ENCODE peak calls at places on chromosomes 12 and 14, in ten cellular contexts. One of them, this sample, is unnamed.

GRCh38 chr14:55129428-55130193 is 559 bp downstream of the LGALS3 start:
- DNase-seq in NCI-H1092 treated with DMSO at 0.1 percent for 48 hours: peak
- DNase-seq in B cell: peak
- DNase-seq in hypothalamus: peak
- DNase-seq in fibroblast of pulmonary artery: peak
- DNase-seq in HTR-8/SVneo: peak
- DNase-seq in CD4-positive, alpha-beta T cell: peak
- DNase-seq in astrocyte of the spinal cord: peak
- DNase-seq in H7: peak
- DNase-seq in LoVo: peak
- DNase-seq in this sample: no peak

GRCh38 chr12:104057771-104058197 is 6.5 kb upstream of the HCFC2 start:
- DNase-seq in hypothalamus: no peak
- DNase-seq in B cell: peak
- DNase-seq in H7: peak
- DNase-seq in CD4-positive, alpha-beta T cell: no peak
- DNase-seq in NCI-H1092 treated with DMSO at 0.1 percent for 48 hours: peak
- DNase-seq in fibroblast of pulmonary artery: peak
- DNase-seq in LoVo: peak
- DNase-seq in HTR-8/SVneo: no peak
- DNase-seq in astrocyte of the spinal cord: peak
- DNase-seq in this sample: no peak

GRCh38 chr12:116594325-116595038 is 35.3 kb downstream of the MAP1LC3B2 start:
- DNase-seq in B cell: peak
- DNase-seq in NCI-H1092 treated with DMSO at 0.1 percent for 48 hours: no peak
- DNase-seq in H7: no peak
- DNase-seq in fibroblast of pulmonary artery: no peak
- DNase-seq in CD4-positive, alpha-beta T cell: peak
- DNase-seq in HTR-8/SVneo: no peak
- DNase-seq in LoVo: no peak
- DNase-seq in astrocyte of the spinal cord: no peak
- DNase-seq in hypothalamus: no peak
- DNase-seq in this sample: no peak

GRCh38 chr12:42124764-42125371 is 19.8 kb downstream of the GXYLT1 start:
- DNase-seq in HTR-8/SVneo: no peak
- DNase-seq in hypothalamus: no peak
- DNase-seq in fibroblast of pulmonary artery: no peak
- DNase-seq in CD4-positive, alpha-beta T cell: no peak
- DNase-seq in H7: no peak
- DNase-seq in LoVo: no peak
- DNase-seq in astrocyte of the spinal cord: no peak
- DNase-seq in B cell: no peak
- DNase-seq in NCI-H1092 treated with DMSO at 0.1 percent for 48 hours: no peak
- DNase-seq in this sample: no peak

GRCh38 chr12:24898185-24898584 is 50.7 kb downstream of the BCAT1 start:
- DNase-seq in fibroblast of pulmonary artery: peak
- DNase-seq in H7: no peak
- DNase-seq in HTR-8/SVneo: no peak
- DNase-seq in CD4-positive, alpha-beta T cell: no peak
- DNase-seq in B cell: no peak
- DNase-seq in NCI-H1092 treated with DMSO at 0.1 percent for 48 hours: no peak
- DNase-seq in LoVo: no peak
- DNase-seq in astrocyte of the spinal cord: no peak
- DNase-seq in hypothalamus: no peak
- DNase-seq in this sample: no peak

GRCh38 chr14:96178674-96179321 is 25.8 kb upstream of the BDKRB2 start:
- DNase-seq in CD4-positive, alpha-beta T cell: no peak
- DNase-seq in NCI-H1092 treated with DMSO at 0.1 percent for 48 hours: no peak
- DNase-seq in B cell: no peak
- DNase-seq in fibroblast of pulmonary artery: no peak
- DNase-seq in HTR-8/SVneo: no peak
- DNase-seq in hypothalamus: no peak
- DNase-seq in LoVo: no peak
- DNase-seq in H7: no peak
- DNase-seq in astrocyte of the spinal cord: no peak
- DNase-seq in this sample: no peak

GRCh38 chr14:101499513-101499912 is 61.8 kb upstream of the DIO3 start:
- DNase-seq in NCI-H1092 treated with DMSO at 0.1 percent for 48 hours: no peak
- DNase-seq in astrocyte of the spinal cord: no peak
- DNase-seq in fibroblast of pulmonary artery: no peak
- DNase-seq in CD4-positive, alpha-beta T cell: no peak
- DNase-seq in H7: peak
- DNase-seq in hypothalamus: no peak
- DNase-seq in HTR-8/SVneo: no peak
- DNase-seq in LoVo: no peak
- DNase-seq in B cell: no peak
- DNase-seq in this sample: no peak

GRCh38 chr14:76772300-76773187 is 11.3 kb downstream of the VASH1 start:
- DNase-seq in NCI-H1092 treated with DMSO at 0.1 percent for 48 hours: no peak
- DNase-seq in astrocyte of the spinal cord: peak
- DNase-seq in HTR-8/SVneo: peak
- DNase-seq in B cell: no peak
- DNase-seq in fibroblast of pulmonary artery: peak
- DNase-seq in LoVo: no peak
- DNase-seq in hypothalamus: no peak
- DNase-seq in H7: peak
- DNase-seq in CD4-positive, alpha-beta T cell: no peak
- DNase-seq in this sample: no peak

GRCh38 chr12:100404769-100405407 is 48.0 kb downstream of the SLC17A8 start:
- DNase-seq in HTR-8/SVneo: peak
- DNase-seq in hypothalamus: no peak
- DNase-seq in astrocyte of the spinal cord: peak
- DNase-seq in H7: peak
- DNase-seq in NCI-H1092 treated with DMSO at 0.1 percent for 48 hours: peak
- DNase-seq in B cell: no peak
- DNase-seq in CD4-positive, alpha-beta T cell: no peak
- DNase-seq in LoVo: no peak
- DNase-seq in fibroblast of pulmonary artery: peak
- DNase-seq in this sample: peak

GRCh38 chr14:84961637-84962036 is 568.3 kb upstream of the FLRT2 start:
- DNase-seq in fibroblast of pulmonary artery: no peak
- DNase-seq in astrocyte of the spinal cord: no peak
- DNase-seq in CD4-positive, alpha-beta T cell: no peak
- DNase-seq in HTR-8/SVneo: no peak
- DNase-seq in H7: no peak
- DNase-seq in LoVo: no peak
- DNase-seq in NCI-H1092 treated with DMSO at 0.1 percent for 48 hours: no peak
- DNase-seq in B cell: no peak
- DNase-seq in hypothalamus: no peak
- DNase-seq in this sample: no peak

GRCh38 chr14:102838531-102838930 is 61.3 kb downstream of the TRAF3 start:
- DNase-seq in NCI-H1092 treated with DMSO at 0.1 percent for 48 hours: no peak
- DNase-seq in CD4-positive, alpha-beta T cell: no peak
- DNase-seq in LoVo: no peak
- DNase-seq in H7: peak
- DNase-seq in astrocyte of the spinal cord: no peak
- DNase-seq in fibroblast of pulmonary artery: no peak
- DNase-seq in HTR-8/SVneo: no peak
- DNase-seq in hypothalamus: no peak
- DNase-seq in B cell: no peak
- DNase-seq in this sample: no peak

GRCh38 chr14:97943619-97944018 is 1146.4 kb downstream of the VRK1 start:
- DNase-seq in H7: no peak
- DNase-seq in hypothalamus: no peak
- DNase-seq in LoVo: no peak
- DNase-seq in astrocyte of the spinal cord: no peak
- DNase-seq in HTR-8/SVneo: no peak
- DNase-seq in CD4-positive, alpha-beta T cell: no peak
- DNase-seq in B cell: no peak
- DNase-seq in fibroblast of pulmonary artery: no peak
- DNase-seq in NCI-H1092 treated with DMSO at 0.1 percent for 48 hours: no peak
- DNase-seq in this sample: no peak

GRCh38 chr14:69999246-69999645 is 120.0 kb downstream of the SMOC1 start:
- DNase-seq in fibroblast of pulmonary artery: peak
- DNase-seq in B cell: no peak
- DNase-seq in NCI-H1092 treated with DMSO at 0.1 percent for 48 hours: peak
- DNase-seq in LoVo: peak
- DNase-seq in astrocyte of the spinal cord: peak
- DNase-seq in CD4-positive, alpha-beta T cell: no peak
- DNase-seq in hypothalamus: no peak
- DNase-seq in HTR-8/SVneo: peak
- DNase-seq in H7: no peak
- DNase-seq in this sample: peak

GRCh38 chr12:6613776-6614512 is 6.8 kb upstream of the CHD4 start:
- DNase-seq in LoVo: no peak
- DNase-seq in CD4-positive, alpha-beta T cell: peak
- DNase-seq in B cell: peak
- DNase-seq in H7: peak
- DNase-seq in fibroblast of pulmonary artery: peak
- DNase-seq in astrocyte of the spinal cord: peak
- DNase-seq in NCI-H1092 treated with DMSO at 0.1 percent for 48 hours: peak
- DNase-seq in hypothalamus: peak
- DNase-seq in HTR-8/SVneo: peak
- DNase-seq in this sample: peak

GRCh38 chr12:80064269-80064668 is 35.1 kb upstream of the OTOGL start:
- DNase-seq in hypothalamus: no peak
- DNase-seq in NCI-H1092 treated with DMSO at 0.1 percent for 48 hours: no peak
- DNase-seq in B cell: no peak
- DNase-seq in fibroblast of pulmonary artery: peak
- DNase-seq in H7: no peak
- DNase-seq in CD4-positive, alpha-beta T cell: no peak
- DNase-seq in astrocyte of the spinal cord: peak
- DNase-seq in LoVo: no peak
- DNase-seq in HTR-8/SVneo: no peak
- DNase-seq in this sample: no peak

GRCh38 chr14:26191123-26191522 is 406.7 kb downstream of the NOVA1 start:
- DNase-seq in astrocyte of the spinal cord: peak
- DNase-seq in H7: no peak
- DNase-seq in fibroblast of pulmonary artery: peak
- DNase-seq in CD4-positive, alpha-beta T cell: no peak
- DNase-seq in B cell: no peak
- DNase-seq in LoVo: no peak
- DNase-seq in HTR-8/SVneo: no peak
- DNase-seq in hypothalamus: no peak
- DNase-seq in NCI-H1092 treated with DMSO at 0.1 percent for 48 hours: no peak
- DNase-seq in this sample: no peak